ENCODE peak calls at places on chromosome 10, in seven cellular contexts. T is fibroblast of mammary gland, L is RWPE1, N is lower leg skin, J is neural progenitor cell, F is IMR-90, K is prostate gland. O is an unnamed sample.

GRCh38 chr10:88557659-88558058 is 25.5 kb downstream of the RNLS start:
- DNase-seq in T (peak), L (peak), N (no peak), J (no peak), F (peak), K (no peak), O (no peak)

GRCh38 chr10:79077488-79078173 is 8.9 kb downstream of the ZMIZ1 start:
- DNase-seq in T (no peak), L (no peak), N (no peak), J (no peak), F (no peak), K (no peak), O (no peak)

GRCh38 chr10:84026821-84027257 is 112.5 kb upstream of the GHITM start:
- DNase-seq in T (peak), L (peak), N (no peak), J (peak), F (peak), K (no peak), O (no peak)

GRCh38 chr10:86389441-86390193 is 23.0 kb upstream of the GRID1 start:
- DNase-seq in T (no peak), L (no peak), N (peak), J (peak), F (peak), K (no peak), O (peak)

GRCh38 chr10:2761971-2762370 is 305.4 kb upstream of the PFKP start:
- DNase-seq in T (no peak), L (no peak), N (no peak), J (no peak), F (no peak), K (no peak), O (no peak)

GRCh38 chr10:95214369-95214768 is 20.3 kb downstream of the ACSM6 start:
- DNase-seq in T (no peak), L (no peak), N (no peak), J (no peak), F (no peak), K (no peak), O (no peak)

GRCh38 chr10:122565766-122566206 is 5.2 kb downstream of the DMBT1 start:
- DNase-seq in T (peak), L (peak), N (peak), J (peak), F (peak), K (peak), O (peak)

GRCh38 chr10:602391-603005 is 87.0 kb downstream of the DIP2C start:
- DNase-seq in T (no peak), L (no peak), N (peak), J (no peak), F (no peak), K (no peak), O (no peak)

GRCh38 chr10:89206402-89207180 is 526 bp downstream of the CH25H start:
- DNase-seq in T (peak), L (no peak), N (peak), J (no peak), F (peak), K (peak), O (peak)

GRCh38 chr10:88113232-88113631 is 249.8 kb downstream of the PTEN start:
- DNase-seq in T (peak), L (no peak), N (no peak), J (no peak), F (no peak), K (no peak), O (no peak)

GRCh38 chr10:29636178-29636577 is 1.4 kb upstream of the SVIL start:
- DNase-seq in T (peak), L (peak), N (no peak), J (no peak), F (peak), K (no peak), O (no peak)

GRCh38 chr10:72918352-72918751 is 24.8 kb downstream of the OIT3 start:
- DNase-seq in T (no peak), L (no peak), N (no peak), J (no peak), F (no peak), K (no peak), O (no peak)
- TF ChIP-seq CTCF in T (no peak), L (no peak), N (no peak), J (peak), F (no peak), K (no peak), O (no peak)

GRCh38 chr10:91409869-91410637 is at the start of gene HECTD2:
- DNase-seq in T (peak), L (peak), N (peak), J (peak), F (peak), K (peak), O (peak)
- TF ChIP-seq CTCF in T (no peak), L (peak), N (no peak), J (peak), F (peak), K (peak), O (peak)

DNA sequence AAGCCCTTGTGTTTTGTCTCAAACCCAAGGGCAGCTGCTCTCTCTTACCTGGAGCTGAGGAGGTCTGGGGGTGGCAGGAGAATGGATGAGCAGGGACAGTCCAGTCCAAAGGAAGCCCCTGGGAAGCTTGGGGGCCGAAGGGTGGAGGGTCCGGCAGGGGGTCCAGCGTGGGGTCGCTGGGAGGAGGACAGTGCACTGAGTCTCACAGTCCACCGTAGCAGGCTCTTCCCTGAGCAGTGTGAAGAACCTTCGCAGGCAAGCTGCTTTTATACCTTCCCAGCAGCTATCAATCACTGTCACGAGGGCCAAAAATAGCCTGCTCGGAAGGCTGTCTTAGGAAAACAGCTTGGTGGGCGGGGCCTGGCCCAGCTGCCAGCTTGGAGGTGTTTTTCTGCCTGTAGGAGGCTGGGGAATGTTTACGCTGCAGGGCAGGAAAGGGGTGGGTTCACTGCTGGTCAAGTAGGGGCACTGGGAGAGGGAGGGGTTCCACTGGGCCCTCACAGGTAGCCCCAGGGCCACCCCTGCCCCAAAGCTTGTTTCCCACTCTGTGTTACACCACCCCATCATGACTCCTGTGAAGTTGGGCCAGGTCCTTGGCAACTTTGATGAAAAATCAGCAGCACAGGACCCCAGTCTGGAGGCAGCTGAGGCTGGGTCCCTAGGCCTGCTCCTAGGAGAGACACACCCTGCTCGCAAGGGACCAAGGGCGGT is at the start of gene DEPP1:
- DNase-seq in T (peak), L (peak), N (peak), J (peak), F (peak), K (peak), O (peak)
- TF ChIP-seq CTCF in T (peak), L (no peak), N (no peak), J (peak), F (peak), K (peak), O (no peak)

GRCh38 chr10:128859738-128860386 is 607.2 kb upstream of the MGMT start:
- DNase-seq in T (peak), L (no peak), N (peak), J (peak), F (no peak), K (no peak), O (no peak)
- TF ChIP-seq CTCF in T (peak), L (no peak), N (no peak), J (peak), F (no peak), K (peak), O (peak)

GRCh38 chr10:15461353-15462108 is 90.4 kb upstream of the FAM171A1 start:
- DNase-seq in T (peak), L (no peak), N (no peak), J (no peak), F (peak), K (no peak), O (peak)
- TF ChIP-seq CTCF in T (peak), L (no peak), N (no peak), J (no peak), F (peak), K (peak), O (peak)

DNA sequence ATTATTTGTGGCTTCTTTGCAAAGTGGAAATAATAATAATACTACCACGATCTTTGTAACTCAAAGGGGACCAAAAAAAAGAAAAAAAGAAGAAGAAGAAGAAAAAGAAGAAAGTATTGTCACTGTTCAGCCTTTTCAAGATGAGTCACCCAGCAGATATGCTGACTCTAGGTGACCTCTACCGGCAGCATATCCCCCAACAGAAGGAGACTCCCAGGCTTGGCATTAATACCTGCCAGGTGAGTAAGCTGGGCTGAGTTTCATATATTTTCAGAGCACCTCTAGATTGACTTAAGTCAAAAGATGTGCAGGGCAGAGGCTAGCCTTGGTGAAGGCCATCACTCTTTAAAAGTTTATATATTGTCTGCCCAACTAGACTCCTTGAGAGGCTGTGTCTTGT is 30.4 kb upstream of the GPR26 start:
- DNase-seq in T (no peak), L (peak), N (peak), J (no peak), F (no peak), K (no peak), O (no peak)
- TF ChIP-seq CTCF in T (no peak), L (no peak), N (no peak), J (no peak), F (no peak), K (no peak), O (no peak)